ENCODE peak calls at places on chromosomes 12 and 14, in seven cellular contexts. H is sigmoid colon; I is stomach; Y is A549; W is CD8-positive, alpha-beta memory T cell; M is lower lobe of right lung; S is SK-N-SH. C is an unnamed sample. For H3K4me1, the result is how much of the 10 kb centered on the place peaks cover.

GRCh38 chr12:128910629-128911028 is 57.4 kb downstream of the GLT1D1 start:
- DNase-seq in H (no peak), I (no peak), Y (no peak), W (no peak), M (no peak), S (no peak), C (no peak)

GRCh38 chr12:91423336-91424050 is 240.9 kb upstream of the DCN start:
- DNase-seq in H (no peak), I (no peak), Y (no peak), W (no peak), M (no peak), S (no peak), C (no peak)

GRCh38 chr12:22625671-22626251 is 790 bp downstream of the ETNK1 start:
- DNase-seq in H (peak), I (peak), Y (peak), W (peak), M (peak), S (peak), C (no peak)

GRCh38 chr14:76844223-76844622 is 18.0 kb downstream of the LRRC74A start:
- DNase-seq in H (peak), I (peak), Y (peak), W (peak), M (peak), S (no peak), C (peak)

GRCh38 chr12:101407054-101407437 is 526 bp downstream of the ARL1 start:
- DNase-seq in H (no peak), I (no peak), Y (no peak), W (peak), M (peak), S (no peak), C (peak)

GRCh38 chr14:62443796-62444195 is 601.5 kb downstream of the KCNH5 start:
- DNase-seq in H (no peak), I (no peak), Y (no peak), W (no peak), M (no peak), S (no peak), C (no peak)

GRCh38 chr12:2052861-2053674 is at the start of gene CACNA1C:
- DNase-seq in H (peak), I (peak), Y (no peak), W (peak), M (no peak), S (peak), C (no peak)

GRCh38 chr12:123269980-123270379 is 1.7 kb downstream of the CDK2AP1 start:
- DNase-seq in H (no peak), I (no peak), Y (no peak), W (no peak), M (no peak), S (peak), C (no peak)

GRCh38 chr12:51721281-51721940 is 127.1 kb downstream of the FIGNL2 start:
- DNase-seq in H (peak), I (no peak), Y (no peak), W (peak), M (peak), S (peak), C (peak)

GRCh38 chr12:131830335-131831020 is 2.3 kb downstream of the MMP17 start:
- DNase-seq in H (peak), I (peak), Y (peak), W (no peak), M (peak), S (peak), C (no peak)

GRCh38 chr14:73780391-73780790 is 66.2 kb upstream of the PNMA1 start:
- DNase-seq in H (peak), I (no peak), Y (no peak), W (no peak), M (no peak), S (no peak), C (no peak)

GRCh38 chr12:122790393-122791075 is 16.2 kb downstream of the CCDC62 start:
- DNase-seq in H (no peak), I (no peak), Y (no peak), W (no peak), M (peak), S (no peak), C (no peak)

GRCh38 chr14:69464829-69465228 is 19.7 kb upstream of the PLEKHD1 start:
- DNase-seq in H (no peak), I (no peak), Y (no peak), W (no peak), M (no peak), S (peak), C (no peak)

GRCh38 chr12:54082402-54082892 is 28.8 kb downstream of the HOXC4 start:
- DNase-seq in H (peak), I (peak), Y (no peak), W (peak), M (no peak), S (peak), C (no peak)

GRCh38 chr12:132481771-132482745 is 7.9 kb upstream of the FBRSL1 start:
- DNase-seq in H (no peak), I (no peak), Y (no peak), W (no peak), M (no peak), S (no peak), C (peak)

GRCh38 chr12:105084251-105085250 is at the start of gene ALDH1L2:
- DNase-seq in H (peak), I (peak), Y (peak), W (peak), M (peak), S (peak), C (peak)

GRCh38 chr12:27525373-27525772 is 1.4 kb downstream of the PPFIBP1 start:
- DNase-seq in H (peak), I (no peak), Y (peak), W (no peak), M (no peak), S (no peak), C (no peak)

GRCh38 chr14:104085032-104085888 is at the start of gene ASPG:
- DNase-seq in H (peak), I (peak), Y (peak), W (peak), M (peak), S (peak), C (peak)

GRCh38 chr12:127636881-127637280 is 630.1 kb upstream of the TMEM132C start:
- DNase-seq in H (no peak), I (no peak), Y (no peak), W (no peak), M (no peak), S (no peak), C (no peak)

GRCh38 chr14:34201909-34202622 is 251.2 kb upstream of the EGLN3 start:
- DNase-seq in H (no peak), I (no peak), Y (no peak), W (no peak), M (no peak), S (no peak), C (no peak)

GRCh38 chr14:103332143-103332919 is 1.7 kb upstream of the EIF5 start:
- DNase-seq in H (no peak), I (no peak), Y (no peak), W (no peak), M (no peak), S (no peak), C (no peak)

GRCh38 chr12:50504798-50505385 is at the start of gene DIP2B:
- DNase-seq in H (peak), I (peak), Y (peak), W (peak), M (peak), S (peak), C (peak)

GRCh38 chr12:20572451-20572850 is 122.7 kb upstream of the SLCO1C1 start:
- DNase-seq in H (no peak), I (no peak), Y (no peak), W (no peak), M (no peak), S (no peak), C (no peak)

GRCh38 chr14:102513899-102514772 is 4.6 kb upstream of the ANKRD9 start:
- DNase-seq in H (no peak), I (no peak), Y (no peak), W (no peak), M (no peak), S (no peak), C (no peak)

GRCh38 chr12:21169878-21170472 is 39.0 kb downstream of the SLCO1B1 start:
- DNase-seq in H (no peak), I (peak), Y (peak), W (no peak), M (no peak), S (peak), C (no peak)

GRCh38 chr12:119154435-119154818 is 24.3 kb upstream of the HSPB8 start:
- DNase-seq in H (no peak), I (no peak), Y (no peak), W (no peak), M (no peak), S (peak), C (no peak)
- H3K4me3 ChIP-seq in H (no peak), I (no peak), Y (no peak), W (no peak), M (no peak), S (no peak), C (no peak)

GRCh38 chr12:94678396-94678795 is 28.0 kb upstream of the TMCC3 start:
- DNase-seq in H (no peak), I (no peak), Y (no peak), W (no peak), M (no peak), S (no peak), C (no peak)
- H3K4me1 ChIP-seq in H (under half), I (under half), Y (under half), W (under half), M (under half), S (under half), C (under half)

DNA sequence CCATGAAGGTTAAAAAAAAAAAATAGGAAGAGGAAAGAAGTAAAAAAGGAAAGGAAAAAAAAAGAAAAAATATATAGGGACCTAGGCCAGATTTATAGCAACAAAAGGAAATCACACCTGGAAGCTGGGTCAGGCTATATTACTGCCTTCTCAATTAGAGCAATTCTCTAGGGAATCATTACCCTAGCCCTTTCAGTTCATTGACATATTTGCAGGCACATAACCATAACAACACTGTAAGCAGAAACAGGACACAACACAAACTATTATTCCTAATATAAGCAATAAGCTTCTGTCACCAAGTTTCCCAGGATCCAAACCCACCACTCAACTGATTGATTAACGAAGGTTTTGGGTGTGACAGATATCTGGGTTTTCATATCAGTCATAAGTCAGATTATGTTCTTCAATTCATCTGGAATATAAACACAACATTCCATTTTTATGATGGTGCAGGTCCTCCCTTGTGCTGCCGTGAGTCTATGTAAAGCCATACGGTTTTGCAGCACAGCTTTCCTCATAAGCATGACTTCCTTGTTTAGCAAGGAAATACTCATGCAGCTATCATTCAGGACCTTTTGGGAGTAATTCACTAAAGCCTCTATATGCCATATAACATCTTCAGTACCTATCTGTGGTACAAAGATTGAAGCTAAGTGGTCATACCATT is 4.2 kb downstream of the PCNX4 start:
- DNase-seq in H (no peak), I (no peak), Y (no peak), W (no peak), M (no peak), S (no peak), C (no peak)
- H3K4me3 ChIP-seq in H (no peak), I (no peak), Y (no peak), W (no peak), M (no peak), S (no peak), C (no peak)

GRCh38 chr14:70648374-70648773 is 6.7 kb downstream of the TTC9 start:
- DNase-seq in H (no peak), I (no peak), Y (no peak), W (no peak), M (no peak), S (no peak), C (no peak)
- H3K4me1 ChIP-seq in H (under half), I (under half), Y (under half), W (half or more), M (under half), S (under half), C (under half)

DNA sequence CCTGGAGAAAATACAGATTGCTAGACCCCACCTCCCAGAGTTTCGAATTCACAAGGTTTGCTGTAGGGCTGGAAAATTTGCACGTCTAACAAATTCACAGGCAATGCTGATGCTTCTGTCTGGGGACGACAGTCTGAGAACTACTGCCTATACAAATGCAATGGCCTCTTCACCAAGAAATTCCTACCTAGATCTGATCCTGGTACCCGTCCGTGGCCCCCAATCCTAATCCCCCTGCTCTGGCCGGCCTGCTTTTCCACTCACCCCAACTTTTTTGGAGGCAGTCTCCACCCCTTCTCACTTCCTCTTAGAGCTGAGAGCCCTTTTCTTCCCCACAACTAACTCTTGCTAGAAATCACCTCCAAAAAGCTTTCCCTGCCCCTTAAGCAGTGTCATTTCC is 3.1 kb upstream of the SSH1 start:
- DNase-seq in H (no peak), I (no peak), Y (no peak), W (no peak), M (no peak), S (no peak), C (no peak)
- H3K4me3 ChIP-seq in H (no peak), I (no peak), Y (no peak), W (no peak), M (no peak), S (no peak), C (no peak)

GRCh38 chr12:108854055-108854452 is 3.3 kb downstream of the SSH1 start:
- DNase-seq in H (peak), I (no peak), Y (no peak), W (no peak), M (no peak), S (no peak), C (no peak)

GRCh38 chr12:108852674-108853073 is 4.7 kb downstream of the SSH1 start:
- DNase-seq in H (no peak), I (no peak), Y (no peak), W (no peak), M (no peak), S (no peak), C (no peak)

GRCh38 chr12:108853426-108853825 is 4.0 kb downstream of the SSH1 start:
- DNase-seq in H (no peak), I (no peak), Y (no peak), W (no peak), M (no peak), S (no peak), C (no peak)

GRCh38 chr12:108849653-108850052 is 7.7 kb downstream of the SSH1 start:
- DNase-seq in H (no peak), I (no peak), Y (no peak), W (no peak), M (no peak), S (peak), C (no peak)

DNA sequence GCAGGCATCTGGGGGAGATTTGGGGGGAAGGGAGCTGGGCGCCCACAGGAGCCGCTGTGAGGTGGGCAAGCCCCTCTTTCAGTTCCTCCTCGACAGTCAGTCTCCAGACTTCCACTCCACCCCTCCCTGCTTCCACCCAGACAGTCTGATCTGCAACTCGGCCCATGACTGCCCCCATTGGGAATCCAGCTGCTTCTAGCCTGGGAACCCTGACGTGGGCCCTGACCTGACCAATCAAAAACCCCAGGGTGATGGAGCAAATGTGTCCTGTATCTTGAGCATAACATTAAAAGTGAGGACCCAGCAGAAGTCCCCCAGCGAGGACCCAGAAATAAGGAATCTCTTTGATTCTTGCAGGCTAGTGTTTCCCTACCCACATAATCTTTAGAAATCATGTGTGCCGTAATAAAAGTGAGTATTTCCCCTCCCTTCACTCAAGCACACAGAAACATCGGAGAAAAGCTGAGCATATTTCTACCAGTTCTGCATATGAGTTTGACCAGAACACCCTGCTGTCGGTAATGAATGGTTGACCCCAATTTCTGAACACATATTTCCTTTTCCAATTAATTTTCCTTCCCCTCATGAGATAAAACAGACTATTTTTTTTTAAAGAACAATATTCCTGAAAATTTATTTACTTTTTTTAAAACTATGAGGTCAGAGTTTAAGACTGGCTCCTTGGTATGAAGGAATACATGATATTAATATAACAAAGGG is 6.4 kb downstream of the SSH1 start:
- DNase-seq in H (peak), I (no peak), Y (peak), W (no peak), M (peak), S (peak), C (no peak)
- H3K4me1 ChIP-seq in H (half or more), I (half or more), Y (half or more), W (under half), M (half or more), S (under half), C (under half)

DNA sequence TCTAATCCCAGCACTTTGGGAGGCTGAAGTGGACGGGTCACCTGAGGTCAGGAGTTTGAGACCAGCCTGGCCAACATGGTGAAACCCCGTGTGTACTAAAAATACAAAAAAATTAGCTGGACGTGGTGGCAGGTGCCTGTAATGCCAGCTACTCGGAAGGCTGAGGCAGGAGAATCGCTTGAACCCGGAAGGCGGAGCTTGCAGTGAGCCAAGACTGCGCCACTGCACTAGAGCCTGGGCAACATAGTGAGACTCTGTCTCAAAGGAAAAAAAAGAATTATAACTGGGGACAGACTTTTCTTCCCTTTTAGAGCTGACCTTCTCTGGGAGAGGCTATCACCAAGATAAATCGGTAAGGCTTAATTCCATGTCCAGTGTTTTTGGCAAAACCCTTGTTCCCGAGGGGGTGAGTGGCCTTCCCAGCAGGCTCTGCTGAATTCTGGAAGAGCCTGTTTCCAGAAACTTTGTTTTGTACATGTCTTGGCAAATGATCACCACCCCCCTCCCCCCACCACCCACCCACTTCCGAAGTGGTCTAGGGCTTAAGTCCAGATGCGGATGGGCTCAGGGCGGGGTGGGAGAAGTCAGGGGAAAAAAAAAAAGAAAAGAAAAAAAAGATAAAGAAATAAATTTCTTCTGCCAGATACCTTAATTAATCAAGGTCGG is 32.3 kb upstream of the DEGS2 start:
- DNase-seq in H (no peak), I (no peak), Y (no peak), W (no peak), M (no peak), S (no peak), C (no peak)
- H3K4me3 ChIP-seq in H (no peak), I (peak), Y (no peak), W (no peak), M (no peak), S (no peak), C (no peak)

C was measured in right lobe of liver.